ENCODE peak calls at places on chromosomes 13 and 19, in five cellular contexts. One of them, this sample, is unnamed.

GRCh38 chr13:99322297-99323103 is 15.3 kb upstream of the GPR183 start:
- DNase-seq in NCI-H2081: no peak
- DNase-seq in Ammon's horn: no peak
- DNase-seq in AG09309: peak
- DNase-seq in activated CD4-positive, CD25-positive, alpha-beta regulatory T cell treated with anti-CD3 and anti-CD28 coated beads, Interleukin-2, amount 50 U/mL, for 72 hours: no peak
- DNase-seq in this sample: no peak

GRCh38 chr13:49020940-49021548 is 45.3 kb downstream of the FNDC3A start:
- DNase-seq in NCI-H2081: peak
- DNase-seq in AG09309: no peak
- DNase-seq in Ammon's horn: no peak
- DNase-seq in activated CD4-positive, CD25-positive, alpha-beta regulatory T cell treated with anti-CD3 and anti-CD28 coated beads, Interleukin-2, amount 50 U/mL, for 72 hours: no peak
- DNase-seq in this sample: no peak

GRCh38 chr19:3162418-3163229 is 15.9 kb upstream of the S1PR4 start:
- DNase-seq in AG09309: no peak
- DNase-seq in activated CD4-positive, CD25-positive, alpha-beta regulatory T cell treated with anti-CD3 and anti-CD28 coated beads, Interleukin-2, amount 50 U/mL, for 72 hours: peak
- DNase-seq in Ammon's horn: no peak
- DNase-seq in NCI-H2081: peak
- DNase-seq in this sample: no peak

GRCh38 chr13:64397699-64398098 is 2832.4 kb downstream of the PCDH9 start:
- DNase-seq in activated CD4-positive, CD25-positive, alpha-beta regulatory T cell treated with anti-CD3 and anti-CD28 coated beads, Interleukin-2, amount 50 U/mL, for 72 hours: no peak
- DNase-seq in AG09309: no peak
- DNase-seq in Ammon's horn: no peak
- DNase-seq in NCI-H2081: no peak
- DNase-seq in this sample: no peak

GRCh38 chr19:16002380-16002779 is 53.6 kb downstream of the OR10H4 start:
- DNase-seq in AG09309: no peak
- DNase-seq in activated CD4-positive, CD25-positive, alpha-beta regulatory T cell treated with anti-CD3 and anti-CD28 coated beads, Interleukin-2, amount 50 U/mL, for 72 hours: no peak
- DNase-seq in NCI-H2081: no peak
- DNase-seq in Ammon's horn: no peak
- DNase-seq in this sample: no peak

GRCh38 chr13:46530084-46530935 is 22.7 kb upstream of the LRCH1 start:
- DNase-seq in AG09309: peak
- DNase-seq in Ammon's horn: no peak
- DNase-seq in NCI-H2081: no peak
- DNase-seq in activated CD4-positive, CD25-positive, alpha-beta regulatory T cell treated with anti-CD3 and anti-CD28 coated beads, Interleukin-2, amount 50 U/mL, for 72 hours: no peak
- DNase-seq in this sample: no peak

GRCh38 chr13:28181413-28181812 is 43.1 kb downstream of the PAN3 start:
- DNase-seq in Ammon's horn: no peak
- DNase-seq in activated CD4-positive, CD25-positive, alpha-beta regulatory T cell treated with anti-CD3 and anti-CD28 coated beads, Interleukin-2, amount 50 U/mL, for 72 hours: no peak
- DNase-seq in NCI-H2081: no peak
- DNase-seq in AG09309: peak
- DNase-seq in this sample: no peak

GRCh38 chr13:92187378-92187989 is 789.1 kb downstream of the GPC5 start:
- DNase-seq in AG09309: no peak
- DNase-seq in activated CD4-positive, CD25-positive, alpha-beta regulatory T cell treated with anti-CD3 and anti-CD28 coated beads, Interleukin-2, amount 50 U/mL, for 72 hours: no peak
- DNase-seq in Ammon's horn: peak
- DNase-seq in NCI-H2081: peak
- DNase-seq in this sample: no peak

This sample was measured in activated B cell treated with CpG ODN at 0.5 μM for 24 hours.